ENCODE peak calls at places on chromosome 19, in ten cellular contexts. O, F, W, M, P, U, G, V, E and X are unnamed samples.

GRCh38 chr19:41531438-41532311 is 44.3 kb upstream of the CEACAM21 start:
- DNase-seq in E (peak), V (peak), F (peak), U (peak), O (peak), W (peak), G (no peak), M (no peak), P (peak), X (peak)

GRCh38 chr19:28170066-28170465 is 1042.9 kb downstream of the UQCRFS1 start:
- DNase-seq in F (no peak), E (no peak), U (no peak), M (no peak), P (no peak), V (no peak), W (no peak), G (no peak), O (no peak), X (no peak)

GRCh38 chr19:19115954-19116353 is 22.3 kb downstream of the TMEM161A start:
- DNase-seq in F (peak), U (no peak), G (no peak), P (peak), M (no peak), E (no peak), O (no peak), W (peak), V (peak), X (peak)

GRCh38 chr19:11155373-11156120 is at the start of gene SPC24:
- DNase-seq in M (peak), O (peak), V (peak), G (peak), P (peak), U (peak), F (peak), W (peak), E (peak), X (peak)

GRCh38 chr19:56146904-56147303 is 5.8 kb downstream of the ZNF444 start:
- DNase-seq in U (no peak), E (no peak), M (no peak), P (no peak), G (peak), O (no peak), V (no peak), W (no peak), F (no peak), X (no peak)

GRCh38 chr19:54094601-54095000 is 6.0 kb downstream of the OSCAR start:
- DNase-seq in E (no peak), V (no peak), U (no peak), G (no peak), M (no peak), W (no peak), P (no peak), F (no peak), O (no peak), X (no peak)

GRCh38 chr19:14301150-14301549 is 80.1 kb upstream of the ADGRE5 start:
- DNase-seq in O (no peak), V (no peak), E (no peak), G (no peak), F (no peak), U (no peak), W (no peak), P (no peak), M (no peak), X (no peak)

GRCh38 chr19:50858896-50859295 is 4.2 kb downstream of the KLK3 start:
- DNase-seq in M (no peak), V (no peak), P (no peak), O (no peak), E (no peak), F (no peak), G (no peak), U (no peak), W (no peak), X (no peak)

GRCh38 chr19:10809693-10810285 is 26.2 kb downstream of the TMED1 start:
- DNase-seq in O (no peak), F (no peak), W (no peak), U (no peak), P (no peak), M (no peak), G (no peak), V (peak), E (no peak), X (no peak)

GRCh38 chr19:18251587-18252369 is 22.5 kb downstream of the IQCN start:
- DNase-seq in W (peak), U (peak), V (peak), P (peak), F (peak), E (peak), O (peak), M (peak), G (peak), X (peak)

GRCh38 chr19:14063100-14063499 is 1.2 kb upstream of the PALM3 start:
- DNase-seq in U (no peak), W (no peak), V (no peak), M (no peak), O (no peak), F (no peak), P (no peak), G (no peak), E (no peak), X (no peak)

GRCh38 chr19:49869484-49870308 is 2.3 kb upstream of the PNKP start:
- DNase-seq in E (peak), F (peak), G (peak), M (peak), W (peak), V (peak), U (peak), O (peak), P (peak), X (peak)

GRCh38 chr19:45640849-45641273 is 1.7 kb upstream of the EML2 start:
- DNase-seq in M (no peak), O (peak), P (peak), V (no peak), U (no peak), W (no peak), G (no peak), E (no peak), F (no peak), X (no peak)

GRCh38 chr19:7505682-7506384 is 10.1 kb upstream of the ZNF358 start:
- DNase-seq in U (no peak), E (no peak), G (no peak), O (no peak), V (peak), F (no peak), W (no peak), P (peak), M (no peak), X (peak)

GRCh38 chr19:2181618-2181997 is 17.9 kb downstream of the DOT1L start:
- DNase-seq in W (no peak), U (no peak), V (no peak), F (no peak), G (no peak), O (peak), E (no peak), P (no peak), M (no peak), X (no peak)

GRCh38 chr19:5718579-5719273 is 1.2 kb downstream of the LONP1 start:
- DNase-seq in E (no peak), W (peak), G (no peak), V (peak), F (no peak), O (no peak), M (peak), P (peak), U (peak), X (no peak)

GRCh38 chr19:19068659-19069509 is 5.1 kb downstream of the SLC25A42 start:
- DNase-seq in E (no peak), F (no peak), M (no peak), W (no peak), P (no peak), G (peak), O (no peak), V (no peak), U (no peak), X (no peak)

GRCh38 chr19:33418461-33418860 is 45.0 kb downstream of the CEBPG start:
- DNase-seq in W (no peak), M (no peak), F (no peak), O (no peak), U (no peak), P (no peak), V (no peak), G (no peak), E (no peak), X (no peak)

GRCh38 chr19:40815223-40815622 is 16.2 kb downstream of the EGLN2 start:
- DNase-seq in F (no peak), M (no peak), G (no peak), U (no peak), W (no peak), E (no peak), O (no peak), V (no peak), P (no peak), X (no peak)

GRCh38 chr19:56152644-56153043 is 11.6 kb downstream of the ZNF444 start:
- DNase-seq in E (no peak), F (no peak), U (no peak), O (no peak), G (no peak), P (no peak), W (no peak), V (no peak), M (no peak), X (no peak)

GRCh38 chr19:18093439-18094161 is 4.0 kb upstream of the MAST3 start:
- DNase-seq in P (no peak), E (no peak), M (no peak), U (no peak), V (peak), O (no peak), F (no peak), G (no peak), W (peak), X (no peak)

GRCh38 chr19:29927944-29928669 is 13.9 kb upstream of the URI1 start:
- DNase-seq in G (no peak), W (no peak), F (no peak), E (no peak), V (no peak), O (no peak), P (no peak), U (no peak), M (no peak), X (no peak)

GRCh38 chr19:28596561-28597071 is 616.3 kb downstream of the UQCRFS1 start:
- DNase-seq in O (no peak), G (no peak), W (no peak), M (no peak), F (no peak), E (no peak), V (no peak), U (no peak), P (no peak), X (no peak)

GRCh38 chr19:48970923-48971395 is 5.8 kb downstream of the FTL start:
- DNase-seq in M (peak), F (peak), O (peak), E (peak), P (peak), G (peak), W (peak), U (peak), V (peak), X (peak)

GRCh38 chr19:7833225-7834156 is 3.5 kb downstream of the EVI5L start:
- DNase-seq in V (no peak), W (no peak), O (peak), P (no peak), F (no peak), G (peak), E (peak), U (peak), M (no peak), X (no peak)

GRCh38 chr19:40217921-40218890 is at the start of gene TTC9B:
- DNase-seq in G (peak), O (no peak), U (no peak), V (no peak), E (no peak), W (peak), F (peak), P (peak), M (no peak), X (peak)